ENCODE peak calls at places on chromosome 14, in ten cellular contexts. One of them, this sample, is unnamed.
A peak's percentile ranks its signal among the peaks of the same experiment; 100 is the strongest.

GRCh38 chr14:51484491-51484890 is 167.2 kb upstream of the FRMD6 start:
- DNase-seq in IMR-90: no peak
- DNase-seq in NCI-H1092 treated with DMSO at 0.1 percent for 48 hours: no peak
- DNase-seq in naive thymus-derived CD8-positive, alpha-beta T cell: no peak
- DNase-seq in lower lobe of right lung: no peak
- DNase-seq in WTC11: no peak
- DNase-seq in iris pigment epithelial cell: no peak
- DNase-seq in activated T-cell treated with anti-CD3 and anti-CD28 coated beads, Interleukin-2, amount 50 U/mL, for 24 hours: no peak
- DNase-seq in RWPE1: no peak
- DNase-seq in ELF-1: no peak
- DNase-seq in this sample: no peak

GRCh38 chr14:68018598-68018997 is 199.0 kb downstream of the RAD51B start:
- DNase-seq in iris pigment epithelial cell: no peak
- DNase-seq in RWPE1: no peak
- DNase-seq in activated T-cell treated with anti-CD3 and anti-CD28 coated beads, Interleukin-2, amount 50 U/mL, for 24 hours: no peak
- DNase-seq in IMR-90: no peak
- DNase-seq in WTC11: no peak
- DNase-seq in NCI-H1092 treated with DMSO at 0.1 percent for 48 hours: no peak
- DNase-seq in ELF-1: no peak
- DNase-seq in naive thymus-derived CD8-positive, alpha-beta T cell: no peak
- DNase-seq in lower lobe of right lung: no peak
- DNase-seq in this sample: no peak

GRCh38 chr14:75259946-75260545 is 18.6 kb upstream of the FOS start:
- DNase-seq in lower lobe of right lung: no peak
- DNase-seq in naive thymus-derived CD8-positive, alpha-beta T cell: no peak
- DNase-seq in WTC11: no peak
- DNase-seq in iris pigment epithelial cell: no peak
- DNase-seq in ELF-1: no peak
- DNase-seq in RWPE1: no peak
- DNase-seq in NCI-H1092 treated with DMSO at 0.1 percent for 48 hours: no peak
- DNase-seq in activated T-cell treated with anti-CD3 and anti-CD28 coated beads, Interleukin-2, amount 50 U/mL, for 24 hours: no peak
- DNase-seq in IMR-90: no peak
- DNase-seq in this sample: no peak

GRCh38 chr14:60311417-60311816 is 62.4 kb downstream of the PPM1A start:
- DNase-seq in naive thymus-derived CD8-positive, alpha-beta T cell: no peak
- DNase-seq in WTC11: no peak
- DNase-seq in lower lobe of right lung: no peak
- DNase-seq in ELF-1: no peak
- DNase-seq in activated T-cell treated with anti-CD3 and anti-CD28 coated beads, Interleukin-2, amount 50 U/mL, for 24 hours: no peak
- DNase-seq in RWPE1: no peak
- DNase-seq in iris pigment epithelial cell: peak; percentile 66
- DNase-seq in NCI-H1092 treated with DMSO at 0.1 percent for 48 hours: peak; percentile 8
- DNase-seq in IMR-90: peak; percentile 66
- DNase-seq in this sample: no peak

GRCh38 chr14:55911794-55912193 is 206.4 kb upstream of the PELI2 start:
- DNase-seq in IMR-90: no peak
- DNase-seq in ELF-1: no peak
- DNase-seq in RWPE1: no peak
- DNase-seq in iris pigment epithelial cell: no peak
- DNase-seq in WTC11: no peak
- DNase-seq in lower lobe of right lung: no peak
- DNase-seq in NCI-H1092 treated with DMSO at 0.1 percent for 48 hours: no peak
- DNase-seq in naive thymus-derived CD8-positive, alpha-beta T cell: no peak
- DNase-seq in activated T-cell treated with anti-CD3 and anti-CD28 coated beads, Interleukin-2, amount 50 U/mL, for 24 hours: no peak
- DNase-seq in this sample: no peak

GRCh38 chr14:100587763-100588411 is 670 bp upstream of the BEGAIN start:
- DNase-seq in RWPE1: no peak
- DNase-seq in WTC11: peak; percentile 10
- DNase-seq in ELF-1: no peak
- DNase-seq in activated T-cell treated with anti-CD3 and anti-CD28 coated beads, Interleukin-2, amount 50 U/mL, for 24 hours: no peak
- DNase-seq in iris pigment epithelial cell: no peak
- DNase-seq in lower lobe of right lung: peak; percentile 16
- DNase-seq in NCI-H1092 treated with DMSO at 0.1 percent for 48 hours: no peak
- DNase-seq in naive thymus-derived CD8-positive, alpha-beta T cell: no peak
- DNase-seq in IMR-90: no peak
- DNase-seq in this sample: no peak

GRCh38 chr14:26394114-26394855 is 203.5 kb downstream of the NOVA1 start:
- DNase-seq in RWPE1: no peak
- DNase-seq in activated T-cell treated with anti-CD3 and anti-CD28 coated beads, Interleukin-2, amount 50 U/mL, for 24 hours: no peak
- DNase-seq in ELF-1: peak; percentile 92
- DNase-seq in naive thymus-derived CD8-positive, alpha-beta T cell: no peak
- DNase-seq in iris pigment epithelial cell: peak; percentile 35
- DNase-seq in lower lobe of right lung: no peak
- DNase-seq in IMR-90: peak; percentile 12
- DNase-seq in WTC11: no peak
- DNase-seq in NCI-H1092 treated with DMSO at 0.1 percent for 48 hours: peak; percentile 79
- DNase-seq in this sample: no peak

GRCh38 chr14:100679707-100680438 is 46.8 kb upstream of the DLK1 start:
- DNase-seq in IMR-90: peak; percentile 73
- DNase-seq in RWPE1: no peak
- DNase-seq in naive thymus-derived CD8-positive, alpha-beta T cell: no peak
- DNase-seq in ELF-1: peak; percentile 84
- DNase-seq in activated T-cell treated with anti-CD3 and anti-CD28 coated beads, Interleukin-2, amount 50 U/mL, for 24 hours: no peak
- DNase-seq in iris pigment epithelial cell: peak; percentile 92
- DNase-seq in WTC11: no peak
- DNase-seq in lower lobe of right lung: no peak
- DNase-seq in NCI-H1092 treated with DMSO at 0.1 percent for 48 hours: no peak
- DNase-seq in this sample: no peak